ENCODE peak calls at places on chromosomes 5 and 9, in ten cellular contexts. Q is effector memory CD4-positive, alpha-beta T cell; J is cardiac muscle cell; A is GM23248; U is OCI-LY7; E is ovary; G is Caco-2; S is lung; T is GM23338; Z is uterus. N is an unnamed sample. For H3K4me1, the result is how much of the 10 kb centered on the place peaks cover.

GRCh38 chr9:117545846-117546245 is 131.0 kb upstream of the ASTN2 start:
- DNase-seq in A (no peak), S (no peak), T (peak), E (no peak), J (no peak), Z (no peak), G (no peak), Q (no peak), U (no peak), N (no peak)

GRCh38 chr5:55816342-55816741 is 34.8 kb upstream of the IL31RA start:
- DNase-seq in Q (no peak), Z (no peak), A (peak), T (no peak), J (peak), S (no peak), G (no peak), U (no peak), E (no peak), N (no peak)

GRCh38 chr9:79575560-79575959 is 3.8 kb downstream of the TLE4 start:
- DNase-seq in G (no peak), Z (no peak), J (no peak), S (no peak), U (no peak), T (peak), A (peak), Q (no peak), E (no peak), N (no peak)

GRCh38 chr9:126475933-126476555 is 137.7 kb upstream of the LMX1B start:
- DNase-seq in Z (no peak), A (no peak), Q (no peak), S (no peak), E (no peak), T (peak), U (no peak), J (no peak), G (no peak), N (no peak)

GRCh38 chr5:2465383-2465782 is 286.1 kb downstream of the IRX2 start:
- DNase-seq in J (no peak), E (no peak), G (no peak), Q (no peak), S (no peak), T (peak), Z (no peak), A (no peak), U (no peak), N (no peak)

GRCh38 chr5:61394793-61395192 is 62.7 kb downstream of the ZSWIM6 start:
- DNase-seq in J (no peak), G (no peak), E (no peak), U (no peak), A (no peak), Z (no peak), S (no peak), Q (no peak), T (no peak), N (no peak)

GRCh38 chr9:95004452-95005275 is 278.2 kb downstream of the AOPEP start:
- DNase-seq in E (peak), T (peak), Z (peak), J (peak), Q (no peak), G (peak), A (peak), S (no peak), U (no peak), N (peak)

GRCh38 chr5:85605381-85605780 is 1012.4 kb upstream of the COX7C start:
- DNase-seq in A (no peak), Z (no peak), U (no peak), T (no peak), S (no peak), J (no peak), E (no peak), G (no peak), Q (no peak), N (no peak)

GRCh38 chr5:133970325-133970671 is 1.9 kb upstream of the C5orf15 start:
- DNase-seq in E (no peak), G (no peak), J (no peak), Q (no peak), T (no peak), A (no peak), Z (no peak), U (no peak), S (no peak), N (no peak)

GRCh38 chr5:91176288-91177016 is 206.7 kb downstream of the ARRDC3 start:
- DNase-seq in S (no peak), Q (no peak), E (no peak), Z (no peak), G (peak), T (no peak), A (no peak), U (no peak), J (no peak), N (no peak)

GRCh38 chr9:69147041-69147834 is 26.8 kb upstream of the TJP2 start:
- DNase-seq in J (no peak), Q (no peak), U (no peak), E (no peak), S (no peak), G (no peak), A (no peak), T (no peak), Z (no peak), N (no peak)

GRCh38 chr5:113270081-113270480 is 164.7 kb downstream of the TSSK1B start:
- DNase-seq in A (no peak), S (no peak), G (no peak), T (no peak), Q (no peak), J (no peak), U (no peak), E (no peak), Z (no peak), N (no peak)

GRCh38 chr5:179747815-179748214 is 15.2 kb downstream of the MAML1 start:
- DNase-seq in Z (no peak), A (peak), Q (no peak), U (no peak), T (no peak), E (no peak), J (peak), G (no peak), S (no peak), N (no peak)

GRCh38 chr5:174078416-174078815 is 32.9 kb downstream of the NSG2 start:
- DNase-seq in S (no peak), A (no peak), U (no peak), E (no peak), T (no peak), Q (no peak), G (no peak), Z (no peak), J (peak), N (no peak)

GRCh38 chr5:181163487-181164075 is 16.2 kb downstream of the OR2V2 start:
- DNase-seq in G (no peak), T (peak), Z (no peak), A (no peak), J (no peak), Q (no peak), E (no peak), S (no peak), U (peak), N (no peak)

GRCh38 chr5:44740655-44741054 is 68.1 kb upstream of the MRPS30 start:
- DNase-seq in J (no peak), Q (no peak), S (no peak), Z (no peak), U (no peak), A (no peak), T (peak), G (peak), E (no peak), N (no peak)

GRCh38 chr5:141821430-141821925 is 56.7 kb downstream of the PCDH1 start:
- DNase-seq in Z (no peak), S (no peak), E (no peak), Q (no peak), T (peak), J (peak), A (peak), U (no peak), G (peak), N (no peak)

GRCh38 chr5:73709536-73710129 is 83.6 kb downstream of the ARHGEF28 start:
- DNase-seq in A (no peak), U (no peak), S (no peak), E (no peak), Q (no peak), Z (no peak), T (no peak), G (no peak), J (no peak), N (no peak)

GRCh38 chr9:82680179-82680935 is 382.6 kb downstream of the RASEF start:
- DNase-seq in J (no peak), Z (no peak), T (no peak), A (no peak), U (no peak), G (no peak), Q (no peak), S (no peak), E (no peak), N (no peak)

GRCh38 chr5:147906326-147907095 is at the start of gene C5orf46:
- DNase-seq in S (no peak), E (no peak), T (no peak), G (peak), Q (no peak), J (peak), Z (no peak), A (peak), U (no peak), N (no peak)

GRCh38 chr9:27599521-27600234 is 26.4 kb upstream of the C9orf72 start:
- DNase-seq in J (no peak), Z (no peak), S (no peak), Q (no peak), E (no peak), G (no peak), U (no peak), A (no peak), T (no peak), N (no peak)

GRCh38 chr5:159290741-159291140 is 27.7 kb downstream of the UBLCP1 start:
- DNase-seq in A (no peak), E (no peak), T (no peak), Q (no peak), U (no peak), J (no peak), Z (no peak), S (no peak), G (no peak), N (no peak)

GRCh38 chr9:129008469-129008965 is 19.6 kb downstream of the SH3GLB2 start:
- DNase-seq in U (no peak), Z (no peak), G (no peak), S (no peak), Q (no peak), E (no peak), T (no peak), A (no peak), J (no peak), N (no peak)

GRCh38 chr9:34079181-34079580 is 30.5 kb upstream of the UBAP2 start:
- DNase-seq in U (no peak), T (no peak), S (no peak), A (peak), Z (no peak), Q (no peak), G (peak), J (no peak), E (no peak), N (no peak)

GRCh38 chr9:134407123-134407779 is 81.0 kb downstream of the RXRA start:
- DNase-seq in S (peak), A (peak), Z (peak), Q (peak), G (no peak), E (peak), J (peak), T (peak), U (peak), N (peak)

GRCh38 chr9:114515528-114515927 is 10.3 kb upstream of the WHRN start:
- DNase-seq in G (no peak), Q (no peak), U (no peak), S (no peak), T (no peak), Z (no peak), E (no peak), A (no peak), J (no peak), N (no peak)

GRCh38 chr5:5135957-5136676 is 4.0 kb upstream of the ADAMTS16 start:
- DNase-seq in U (no peak), Q (no peak), Z (no peak), J (no peak), G (peak), E (no peak), A (peak), T (no peak), S (no peak), N (no peak)

GRCh38 chr5:125746936-125747335 is 676.3 kb upstream of the GRAMD2B start:
- DNase-seq in S (no peak), Z (no peak), G (no peak), U (no peak), E (no peak), J (no peak), A (no peak), Q (no peak), T (no peak), N (no peak)

GRCh38 chr5:64811050-64811640 is 42.4 kb downstream of the CWC27 start:
- DNase-seq in Q (no peak), Z (no peak), A (peak), S (no peak), E (no peak), U (peak), T (peak), G (peak), J (peak), N (no peak)

GRCh38 chr5:10288600-10289213 is 19.0 kb downstream of the CMBL start:
- DNase-seq in U (peak), A (no peak), E (no peak), G (no peak), S (peak), Q (no peak), J (no peak), Z (no peak), T (no peak), N (no peak)

DNA sequence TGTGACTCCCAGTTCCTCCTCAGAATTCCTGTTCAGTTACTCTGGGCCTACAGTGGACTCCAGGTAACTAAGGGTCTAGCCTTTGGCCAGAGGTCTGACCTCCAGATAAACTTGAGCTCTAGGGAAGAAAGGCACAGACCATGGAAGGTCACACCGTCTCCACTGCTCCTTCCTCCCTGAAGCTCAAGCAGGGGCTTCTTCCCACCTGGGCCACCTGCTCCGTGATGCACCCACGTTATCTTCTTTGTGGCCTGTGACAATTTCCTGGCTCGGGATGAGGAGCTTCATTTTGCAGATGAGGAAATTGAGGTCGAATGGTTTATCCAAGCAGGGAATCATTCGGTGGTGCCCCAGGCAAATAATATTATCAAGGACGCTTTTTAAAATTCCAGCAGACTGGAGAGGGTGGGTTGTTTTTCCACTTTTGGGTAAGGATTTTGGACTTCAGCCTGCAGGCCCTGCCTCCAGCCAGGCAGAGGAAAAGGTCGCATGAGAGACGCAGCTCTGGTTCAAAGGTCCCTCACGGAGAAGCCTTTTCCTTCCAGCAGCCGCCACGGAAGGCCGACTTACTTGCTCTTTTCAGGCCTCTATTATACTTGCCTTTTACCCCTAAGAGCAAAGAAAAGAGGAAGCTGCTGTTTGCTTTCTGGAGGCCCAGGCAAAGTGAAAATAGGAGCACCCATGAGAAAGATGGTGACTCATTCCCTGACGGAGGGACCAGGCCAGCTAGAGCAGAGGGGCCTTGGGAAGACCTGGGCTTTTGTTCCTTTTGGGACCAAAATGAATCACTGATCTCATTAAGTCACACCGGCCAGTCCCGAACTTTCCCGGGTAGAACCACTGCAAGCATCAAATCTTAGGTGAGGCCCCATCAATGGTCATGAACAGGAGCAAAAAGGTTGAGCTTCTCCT is 22.8 kb upstream of the DUSP1 start:
- DNase-seq in S (no peak), E (peak), A (peak), Z (no peak), J (no peak), U (no peak), T (no peak), Q (no peak), G (no peak), N (no peak)
- H3K4me1 ChIP-seq in S (under half), E (under half), A (half or more), Z (under half), J (under half), U (under half), T (under half), Q (under half), G (under half), N (under half)

DNA sequence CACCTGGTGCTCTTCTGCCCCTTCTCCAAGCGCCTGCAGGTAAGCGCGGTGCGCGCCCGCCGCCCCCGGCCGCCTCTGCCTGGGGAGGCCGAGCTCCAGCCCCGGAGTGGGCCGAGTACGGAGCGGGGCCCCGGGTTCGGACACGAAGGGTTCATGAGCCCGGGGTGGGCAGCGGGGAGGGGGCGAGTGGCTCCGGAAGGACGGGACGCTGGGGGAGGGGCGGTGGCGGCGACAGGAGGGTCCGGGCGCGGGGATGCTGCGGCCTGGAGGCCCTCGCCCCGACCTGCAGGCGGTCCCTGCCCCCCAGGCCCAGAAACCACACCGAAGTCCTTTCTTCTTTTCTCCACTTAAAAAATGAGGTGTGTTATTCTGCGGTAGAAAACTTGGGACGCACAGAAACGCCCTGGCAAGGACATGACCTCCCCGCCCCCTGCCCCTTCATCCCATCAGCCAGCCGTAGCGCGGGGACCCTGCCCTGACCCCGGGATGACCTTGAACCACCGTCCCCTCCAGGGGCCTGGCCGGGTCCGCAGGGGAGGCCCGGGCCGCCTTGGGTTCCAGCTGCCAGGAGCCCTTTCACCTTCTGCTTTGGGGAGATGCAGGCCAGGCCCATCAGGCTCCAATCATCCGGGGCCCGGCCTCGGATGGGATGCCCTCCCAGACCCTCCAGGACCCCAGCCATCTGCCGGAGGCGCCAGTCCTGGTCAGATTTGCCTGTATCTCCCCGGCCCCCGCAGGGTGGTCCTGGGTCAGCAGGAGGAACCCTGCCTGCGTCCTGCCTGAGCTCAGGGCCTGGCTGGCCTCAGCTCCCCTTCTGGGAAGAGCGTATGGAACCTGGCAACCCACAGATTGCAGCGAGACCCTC is 550 bp downstream of the DIPK1B start:
- DNase-seq in Q (no peak), U (no peak), E (no peak), G (no peak), A (no peak), T (no peak), J (no peak), S (no peak), Z (no peak), N (no peak)
- H3K4me3 ChIP-seq in Q (no peak), U (peak), E (peak), G (peak), A (no peak), T (peak), J (peak), S (peak), Z (peak), N (no peak)

GRCh38 chr5:170293273-170293672 is 4.3 kb downstream of the LCP2 start:
- DNase-seq in Z (no peak), U (no peak), J (no peak), S (peak), E (no peak), A (no peak), T (no peak), G (no peak), Q (peak), N (peak)
- H3K4me1 ChIP-seq in Z (under half), U (under half), J (under half), S (under half), E (under half), A (under half), T (under half), G (under half), Q (half or more), N (under half)

GRCh38 chr5:138869038-138869437 is 6.1 kb downstream of the LRRTM2 start:
- DNase-seq in A (no peak), E (no peak), G (no peak), T (no peak), Q (no peak), Z (no peak), J (no peak), S (no peak), U (no peak), N (no peak)

GRCh38 chr5:138869763-138870500 is 5.2 kb downstream of the LRRTM2 start:
- DNase-seq in T (no peak), U (no peak), Q (no peak), J (peak), Z (no peak), A (peak), G (no peak), E (no peak), S (no peak), N (no peak)

GRCh38 chr5:138873886-138874200 is 1.3 kb downstream of the LRRTM2 start:
- DNase-seq in Z (no peak), Q (no peak), T (no peak), S (no peak), G (no peak), A (no peak), U (no peak), E (no peak), J (no peak), N (no peak)

GRCh38 chr5:138873096-138873885 is 1.8 kb downstream of the LRRTM2 start:
- DNase-seq in U (no peak), G (no peak), J (no peak), T (no peak), E (no peak), A (no peak), S (no peak), Z (no peak), Q (no peak), N (no peak)

DNA sequence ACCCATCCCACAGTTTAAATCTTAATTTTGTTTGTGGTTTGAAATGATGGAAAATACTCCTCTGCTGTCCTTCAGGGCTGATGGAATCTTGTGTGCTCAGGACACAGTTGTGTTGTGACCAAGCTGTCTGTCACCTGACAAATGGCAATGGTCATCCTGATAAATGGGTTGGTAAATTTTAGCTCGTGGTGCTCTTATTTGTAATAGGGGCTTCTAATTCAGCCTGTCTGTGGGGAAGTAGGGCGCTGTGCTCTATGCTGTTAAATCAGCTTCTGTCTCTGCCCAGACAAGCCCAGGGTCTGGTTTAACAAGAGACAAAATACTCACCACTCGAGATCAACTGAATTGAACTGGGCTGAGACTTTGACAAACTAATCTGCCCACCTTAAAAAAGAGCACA is 4.5 kb downstream of the LRRTM2 start:
- DNase-seq in Q (no peak), Z (no peak), U (no peak), T (no peak), S (no peak), E (no peak), G (no peak), A (no peak), J (no peak), N (no peak)
- H3K4me3 ChIP-seq in Q (no peak), Z (no peak), U (no peak), T (no peak), S (no peak), E (no peak), G (no peak), A (no peak), J (no peak), N (peak)

N was measured in aorta.